ENCODE peak calls at places on chromosomes 1 and 21, in eight cellular contexts. V, O, F, D, M, S, I and L are unnamed samples.

GRCh38 chr1:11570821-11571220 is 83.4 kb downstream of the FBXO2 start:
- DNase-seq in V (no peak), O (no peak), F (no peak), D (no peak), M (no peak), S (no peak), I (no peak), L (no peak)

GRCh38 chr1:15849775-15850449 is 2.4 kb downstream of the SPEN start:
- DNase-seq in V (peak; percentile 36), O (peak; percentile 45), F (peak; percentile 50), D (no peak), M (peak; percentile 72), S (peak; percentile 56), I (peak; percentile 60), L (peak; percentile 38)

GRCh38 chr1:31510853-31511789 is 65.2 kb upstream of the TINAGL1 start:
- DNase-seq in V (no peak), O (no peak), F (no peak), D (no peak), M (peak; percentile 21), S (no peak), I (no peak), L (no peak)

GRCh38 chr1:14443164-14443787 is 155.2 kb upstream of the KAZN start:
- DNase-seq in V (no peak), O (no peak), F (no peak), D (no peak), M (no peak), S (no peak), I (no peak), L (no peak)

GRCh38 chr1:44811234-44811633 is 2.9 kb downstream of the BTBD19 start:
- DNase-seq in V (no peak), O (no peak), F (no peak), D (no peak), M (no peak), S (no peak), I (no peak), L (no peak)

GRCh38 chr1:223811634-223812101 is 34.1 kb downstream of the TP53BP2 start:
- DNase-seq in V (no peak), O (peak; percentile 70), F (no peak), D (no peak), M (peak; percentile 59), S (no peak), I (no peak), L (no peak)

GRCh38 chr1:57470028-57470427 is 46.2 kb upstream of the DAB1 start:
- DNase-seq in V (no peak), O (peak; percentile 55), F (no peak), D (no peak), M (no peak), S (no peak), I (no peak), L (no peak)

GRCh38 chr21:34042735-34043134 is 30.6 kb upstream of the MRPS6 start:
- DNase-seq in V (no peak), O (no peak), F (no peak), D (no peak), M (no peak), S (no peak), I (no peak), L (no peak)

GRCh38 chr1:232509570-232509969 is 120.4 kb downstream of the SIPA1L2 start:
- DNase-seq in V (no peak), O (peak; percentile 12), F (no peak), D (no peak), M (no peak), S (no peak), I (no peak), L (no peak)

GRCh38 chr1:220992705-220993052 is 113.4 kb downstream of the HLX start:
- DNase-seq in V (no peak), O (no peak), F (no peak), D (no peak), M (no peak), S (no peak), I (no peak), L (no peak)

GRCh38 chr1:220991506-220991905 is 112.3 kb downstream of the HLX start:
- DNase-seq in V (no peak), O (no peak), F (no peak), D (no peak), M (no peak), S (no peak), I (no peak), L (no peak)

GRCh38 chr1:220991959-220992704 is 112.9 kb downstream of the HLX start:
- DNase-seq in V (no peak), O (peak; percentile 12), F (no peak), D (no peak), M (no peak), S (no peak), I (no peak), L (no peak)

GRCh38 chr1:220994671-220995070 is 115.4 kb downstream of the HLX start:
- DNase-seq in V (no peak), O (no peak), F (no peak), D (no peak), M (no peak), S (no peak), I (no peak), L (no peak)

GRCh38 chr1:220990417-220991337 is 111.4 kb downstream of the HLX start:
- DNase-seq in V (no peak), O (peak; percentile 81), F (no peak), D (no peak), M (peak; percentile 20), S (no peak), I (no peak), L (no peak)
- TF ChIP-seq CTCF in V (no peak), O (peak; percentile 21), F (no peak), D (no peak), M (no peak), S (no peak), I (no peak), L (no peak)

GRCh38 chr1:38128511-38128910 is 81.9 kb upstream of the POU3F1 start:
- DNase-seq in V (no peak), O (no peak), F (no peak), D (no peak), M (no peak), S (no peak), I (no peak), L (no peak)

GRCh38 chr1:38129971-38130370 is 83.4 kb upstream of the POU3F1 start:
- DNase-seq in V (no peak), O (no peak), F (no peak), D (no peak), M (no peak), S (no peak), I (no peak), L (no peak)

GRCh38 chr1:38128926-38129453 is 82.4 kb upstream of the POU3F1 start:
- DNase-seq in V (no peak), O (no peak), F (no peak), D (no peak), M (no peak), S (no peak), I (no peak), L (no peak)

GRCh38 chr1:38131024-38131585 is 84.5 kb upstream of the POU3F1 start:
- DNase-seq in V (no peak), O (no peak), F (no peak), D (no peak), M (no peak), S (no peak), I (no peak), L (no peak)

DNA sequence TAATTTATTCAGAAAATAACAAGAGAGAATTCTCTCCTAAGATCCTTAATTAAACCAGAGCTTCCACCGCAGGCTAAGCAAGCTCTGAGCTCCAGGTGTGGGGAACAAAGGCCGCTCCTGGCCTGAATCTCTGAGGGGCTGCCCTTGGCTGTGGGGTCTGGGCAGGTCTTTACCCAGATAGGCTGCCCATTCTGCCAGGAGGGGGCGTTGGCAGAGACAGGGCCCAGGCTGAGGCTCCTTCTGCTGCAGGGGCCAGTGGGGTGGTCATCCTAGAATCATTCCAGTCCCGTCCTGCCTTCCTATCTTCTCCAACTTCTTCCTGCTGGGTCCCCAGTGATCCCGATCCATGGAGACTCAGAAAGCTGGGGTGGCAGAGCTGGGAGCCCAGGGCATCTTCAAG is 82.9 kb upstream of the POU3F1 start:
- DNase-seq in V (no peak), O (no peak), F (no peak), D (no peak), M (no peak), S (no peak), I (no peak), L (no peak)
- TF ChIP-seq CTCF in V (no peak), O (no peak), F (no peak), D (no peak), M (peak; percentile 17), S (no peak), I (no peak), L (peak; percentile 25)

GRCh38 chr1:26719205-26719604 is 23.4 kb downstream of the ARID1A start:
- DNase-seq in V (no peak), O (no peak), F (no peak), D (no peak), M (no peak), S (no peak), I (no peak), L (no peak)
- TF ChIP-seq CTCF in V (no peak), O (no peak), F (no peak), D (no peak), M (no peak), S (no peak), I (no peak), L (no peak)

GRCh38 chr1:169604781-169605560 is 18.7 kb upstream of the F5 start:
- DNase-seq in V (peak; percentile 19), O (no peak), F (peak; percentile 69), D (no peak), M (no peak), S (no peak), I (no peak), L (no peak)
- TF ChIP-seq CTCF in V (no peak), O (no peak), F (no peak), D (no peak), M (no peak), S (no peak), I (no peak), L (no peak)